ENCODE peak calls at places on chromosomes 11 and 22, in seven cellular contexts. G, L, I, H, C, V and E are unnamed samples.

GRCh38 chr22:23128269-23129108 is 13.3 kb downstream of the RSPH14 start:
- DNase-seq in V (peak; percentile 74), C (peak; percentile 92), L (peak; percentile 63), H (peak; percentile 31), I (peak; percentile 86), G (no peak), E (peak; percentile 86)

GRCh38 chr11:44747339-44747738 is 20.6 kb downstream of the TSPAN18 start:
- DNase-seq in L (no peak), H (peak; percentile 33), C (peak; percentile 85), I (no peak), V (no peak), G (no peak), E (no peak)

GRCh38 chr11:11620251-11620965 is 1.4 kb downstream of the GALNT18 start:
- DNase-seq in L (no peak), H (no peak), V (no peak), C (peak; percentile 44), G (no peak), I (peak; percentile 45), E (no peak)

GRCh38 chr11:4664791-4665190 is 21.0 kb downstream of the OR51E1 start:
- DNase-seq in V (no peak), C (no peak), I (no peak), G (no peak), H (no peak), L (no peak), E (no peak)

GRCh38 chr22:20267441-20268288 is 453 bp downstream of the RTN4R start:
- DNase-seq in V (no peak), L (no peak), H (no peak), G (no peak), I (no peak), C (no peak), E (no peak)

GRCh38 chr11:77113382-77114088 is 10.9 kb downstream of the OMP start:
- DNase-seq in L (no peak), C (peak; percentile 61), G (no peak), H (peak; percentile 50), I (no peak), V (no peak), E (no peak)

GRCh38 chr11:130381317-130381716 is 47.1 kb downstream of the ADAMTS8 start:
- DNase-seq in V (no peak), I (no peak), L (no peak), G (no peak), H (no peak), C (no peak), E (no peak)

GRCh38 chr11:33734441-33735165 is 1.6 kb downstream of the CD59 start:
- DNase-seq in I (peak; percentile 30), V (no peak), H (no peak), L (no peak), G (no peak), C (peak; percentile 29), E (no peak)

GRCh38 chr11:37533087-37533486 is 935.1 kb upstream of the RAG2 start:
- DNase-seq in V (no peak), H (no peak), I (no peak), C (no peak), L (no peak), G (no peak), E (no peak)

GRCh38 chr11:34356130-34356529 is 1.7 kb downstream of the ABTB2 start:
- DNase-seq in L (no peak), V (no peak), G (no peak), C (no peak), H (no peak), I (no peak), E (no peak)

GRCh38 chr22:23070418-23071162 is at the start of gene GNAZ:
- DNase-seq in G (no peak), I (no peak), V (no peak), L (no peak), H (no peak), C (no peak), E (no peak)

GRCh38 chr22:31250740-31251330 is 38.7 kb downstream of the LIMK2 start:
- DNase-seq in L (no peak), H (no peak), G (no peak), C (peak; percentile 26), I (no peak), V (no peak), E (no peak)

GRCh38 chr11:104623518-104623917 is 274.7 kb downstream of the CASP12 start:
- DNase-seq in L (no peak), C (no peak), V (no peak), H (peak; percentile 46), I (no peak), G (no peak), E (no peak)